ENCODE peak calls at places on chromosomes 1 and 21, in five cellular contexts. One of them, this sample, is unnamed.

GRCh38 chr1:1053022-1053421 is 21.1 kb downstream of the RNF223 start:
- DNase-seq in neuronal stem cell: no peak
- DNase-seq in NCI-H524 treated with DMSO at 0.1 percent for 48 hours: no peak
- DNase-seq in hippocampal formation: no peak
- DNase-seq in T-helper 9 cell: no peak
- DNase-seq in this sample: no peak

GRCh38 chr1:110643886-110644285 is 30.9 kb downstream of the KCNA3 start:
- DNase-seq in neuronal stem cell: no peak
- DNase-seq in NCI-H524 treated with DMSO at 0.1 percent for 48 hours: no peak
- DNase-seq in hippocampal formation: peak; percentile 6
- DNase-seq in T-helper 9 cell: no peak
- DNase-seq in this sample: no peak

GRCh38 chr21:17498586-17498985 is 14.3 kb upstream of the CXADR start:
- DNase-seq in neuronal stem cell: no peak
- DNase-seq in NCI-H524 treated with DMSO at 0.1 percent for 48 hours: no peak
- DNase-seq in hippocampal formation: no peak
- DNase-seq in T-helper 9 cell: no peak
- DNase-seq in this sample: no peak

GRCh38 chr21:44013380-44014088 is 1.4 kb downstream of the TRAPPC10 start:
- DNase-seq in neuronal stem cell: no peak
- DNase-seq in NCI-H524 treated with DMSO at 0.1 percent for 48 hours: no peak
- DNase-seq in hippocampal formation: no peak
- DNase-seq in T-helper 9 cell: peak; percentile 19
- DNase-seq in this sample: no peak

GRCh38 chr1:94339229-94339927 is 78.8 kb upstream of the ABCD3 start:
- DNase-seq in neuronal stem cell: no peak
- DNase-seq in NCI-H524 treated with DMSO at 0.1 percent for 48 hours: no peak
- DNase-seq in hippocampal formation: no peak
- DNase-seq in T-helper 9 cell: no peak
- DNase-seq in this sample: no peak

GRCh38 chr1:64911326-64911725 is 55.0 kb downstream of the JAK1 start:
- DNase-seq in neuronal stem cell: no peak
- DNase-seq in NCI-H524 treated with DMSO at 0.1 percent for 48 hours: no peak
- DNase-seq in hippocampal formation: no peak
- DNase-seq in T-helper 9 cell: no peak
- DNase-seq in this sample: no peak

GRCh38 chr1:119739150-119739549 is 27.4 kb downstream of the PHGDH start:
- DNase-seq in neuronal stem cell: no peak
- DNase-seq in NCI-H524 treated with DMSO at 0.1 percent for 48 hours: no peak
- DNase-seq in hippocampal formation: no peak
- DNase-seq in T-helper 9 cell: no peak
- DNase-seq in this sample: no peak

GRCh38 chr1:67290236-67290635 is 17.4 kb upstream of the IL12RB2 start:
- DNase-seq in neuronal stem cell: no peak
- DNase-seq in NCI-H524 treated with DMSO at 0.1 percent for 48 hours: no peak
- DNase-seq in hippocampal formation: no peak
- DNase-seq in T-helper 9 cell: no peak
- DNase-seq in this sample: no peak

GRCh38 chr1:162905759-162906158 is 44.8 kb upstream of the CCDC190 start:
- DNase-seq in neuronal stem cell: no peak
- DNase-seq in NCI-H524 treated with DMSO at 0.1 percent for 48 hours: no peak
- DNase-seq in hippocampal formation: no peak
- DNase-seq in T-helper 9 cell: no peak
- DNase-seq in this sample: no peak

GRCh38 chr1:228280106-228280901 is 72.5 kb downstream of the OBSCN start:
- DNase-seq in neuronal stem cell: no peak
- DNase-seq in NCI-H524 treated with DMSO at 0.1 percent for 48 hours: no peak
- DNase-seq in hippocampal formation: no peak
- DNase-seq in T-helper 9 cell: no peak
- DNase-seq in this sample: peak; percentile 35

GRCh38 chr1:27970401-27970800 is 10.6 kb downstream of the XKR8 start:
- DNase-seq in neuronal stem cell: no peak
- DNase-seq in NCI-H524 treated with DMSO at 0.1 percent for 48 hours: no peak
- DNase-seq in hippocampal formation: no peak
- DNase-seq in T-helper 9 cell: no peak
- DNase-seq in this sample: no peak

GRCh38 chr1:9388628-9389184 is 96.0 kb downstream of the SPSB1 start:
- DNase-seq in neuronal stem cell: no peak
- DNase-seq in NCI-H524 treated with DMSO at 0.1 percent for 48 hours: no peak
- DNase-seq in hippocampal formation: no peak
- DNase-seq in T-helper 9 cell: no peak
- DNase-seq in this sample: no peak

GRCh38 chr21:32991299-32991850 is 34.4 kb upstream of the OLIG2 start:
- DNase-seq in neuronal stem cell: peak; percentile 47
- DNase-seq in NCI-H524 treated with DMSO at 0.1 percent for 48 hours: peak; percentile 98
- DNase-seq in hippocampal formation: no peak
- DNase-seq in T-helper 9 cell: no peak
- DNase-seq in this sample: no peak

GRCh38 chr1:228885845-228886244 is 150.6 kb downstream of the RHOU start:
- DNase-seq in neuronal stem cell: no peak
- DNase-seq in NCI-H524 treated with DMSO at 0.1 percent for 48 hours: no peak
- DNase-seq in hippocampal formation: no peak
- DNase-seq in T-helper 9 cell: no peak
- DNase-seq in this sample: no peak

GRCh38 chr1:151837841-151838490 is 1.7 kb downstream of the C2CD4D start:
- DNase-seq in neuronal stem cell: no peak
- DNase-seq in NCI-H524 treated with DMSO at 0.1 percent for 48 hours: no peak
- DNase-seq in hippocampal formation: no peak
- DNase-seq in T-helper 9 cell: peak; percentile 29
- DNase-seq in this sample: no peak

GRCh38 chr1:218527737-218528136 is 182.6 kb downstream of the TGFB2 start:
- DNase-seq in neuronal stem cell: no peak
- DNase-seq in NCI-H524 treated with DMSO at 0.1 percent for 48 hours: no peak
- DNase-seq in hippocampal formation: no peak
- DNase-seq in T-helper 9 cell: no peak
- DNase-seq in this sample: no peak

GRCh38 chr1:155070721-155071556 is 7.4 kb downstream of the EFNA4 start:
- DNase-seq in neuronal stem cell: peak; percentile 79
- DNase-seq in NCI-H524 treated with DMSO at 0.1 percent for 48 hours: no peak
- DNase-seq in hippocampal formation: peak; percentile 45
- DNase-seq in T-helper 9 cell: peak; percentile 66
- DNase-seq in this sample: peak; percentile 93

GRCh38 chr1:88462481-88463261 is 221.4 kb upstream of the PKN2 start:
- DNase-seq in neuronal stem cell: peak; percentile 50
- DNase-seq in NCI-H524 treated with DMSO at 0.1 percent for 48 hours: no peak
- DNase-seq in hippocampal formation: peak; percentile 70
- DNase-seq in T-helper 9 cell: no peak
- DNase-seq in this sample: peak; percentile 73

GRCh38 chr1:32816676-32817158 is 441 bp downstream of the YARS1 start:
- DNase-seq in neuronal stem cell: no peak
- DNase-seq in NCI-H524 treated with DMSO at 0.1 percent for 48 hours: peak; percentile 6
- DNase-seq in hippocampal formation: peak; percentile 31
- DNase-seq in T-helper 9 cell: no peak
- DNase-seq in this sample: no peak

GRCh38 chr1:70361727-70362413 is 7.3 kb upstream of the ANKRD13C start:
- DNase-seq in neuronal stem cell: no peak
- DNase-seq in NCI-H524 treated with DMSO at 0.1 percent for 48 hours: no peak
- DNase-seq in hippocampal formation: no peak
- DNase-seq in T-helper 9 cell: no peak
- DNase-seq in this sample: no peak

GRCh38 chr1:106978477-106979322 is 77.8 kb upstream of the PRMT6 start:
- DNase-seq in neuronal stem cell: no peak
- DNase-seq in NCI-H524 treated with DMSO at 0.1 percent for 48 hours: no peak
- DNase-seq in hippocampal formation: no peak
- DNase-seq in T-helper 9 cell: no peak
- DNase-seq in this sample: no peak

GRCh38 chr1:206967096-206967851 is 3.0 kb downstream of the FCAMR start:
- DNase-seq in neuronal stem cell: no peak
- DNase-seq in NCI-H524 treated with DMSO at 0.1 percent for 48 hours: no peak
- DNase-seq in hippocampal formation: no peak
- DNase-seq in T-helper 9 cell: no peak
- DNase-seq in this sample: no peak

GRCh38 chr21:31156662-31157061 is 118.4 kb upstream of the KRTAP19-8 start:
- DNase-seq in neuronal stem cell: no peak
- DNase-seq in NCI-H524 treated with DMSO at 0.1 percent for 48 hours: no peak
- DNase-seq in hippocampal formation: no peak
- DNase-seq in T-helper 9 cell: no peak
- DNase-seq in this sample: no peak

GRCh38 chr1:214332950-214333798 is 52.2 kb downstream of the SMYD2 start:
- DNase-seq in neuronal stem cell: peak; percentile 54
- DNase-seq in NCI-H524 treated with DMSO at 0.1 percent for 48 hours: no peak
- DNase-seq in hippocampal formation: peak; percentile 24
- DNase-seq in T-helper 9 cell: peak; percentile 18
- DNase-seq in this sample: peak; percentile 68

GRCh38 chr21:29145837-29146453 is 15.5 kb downstream of the MAP3K7CL start:
- DNase-seq in neuronal stem cell: no peak
- DNase-seq in NCI-H524 treated with DMSO at 0.1 percent for 48 hours: no peak
- DNase-seq in hippocampal formation: no peak
- DNase-seq in T-helper 9 cell: no peak
- DNase-seq in this sample: no peak

GRCh38 chr1:43277116-43277876 is 7.5 kb downstream of the TMEM125 start:
- DNase-seq in neuronal stem cell: no peak
- DNase-seq in NCI-H524 treated with DMSO at 0.1 percent for 48 hours: no peak
- DNase-seq in hippocampal formation: no peak
- DNase-seq in T-helper 9 cell: no peak
- DNase-seq in this sample: no peak

GRCh38 chr1:207077470-207078377 is 10.9 kb upstream of the C4BPB start:
- DNase-seq in neuronal stem cell: peak; percentile 62
- DNase-seq in NCI-H524 treated with DMSO at 0.1 percent for 48 hours: peak; percentile 9
- DNase-seq in hippocampal formation: peak; percentile 55
- DNase-seq in T-helper 9 cell: peak; percentile 35
- DNase-seq in this sample: peak; percentile 54

GRCh38 chr1:118488776-118489175 is 303.7 kb upstream of the SPAG17 start:
- DNase-seq in neuronal stem cell: no peak
- DNase-seq in NCI-H524 treated with DMSO at 0.1 percent for 48 hours: no peak
- DNase-seq in hippocampal formation: no peak
- DNase-seq in T-helper 9 cell: no peak
- DNase-seq in this sample: no peak

GRCh38 chr1:119449964-119450363 is 35.0 kb downstream of the HSD3B2 start:
- DNase-seq in neuronal stem cell: no peak
- DNase-seq in NCI-H524 treated with DMSO at 0.1 percent for 48 hours: no peak
- DNase-seq in hippocampal formation: no peak
- DNase-seq in T-helper 9 cell: no peak
- DNase-seq in this sample: peak; percentile 51

GRCh38 chr1:204466416-204467405 is 27.9 kb downstream of the PIK3C2B start:
- DNase-seq in neuronal stem cell: no peak
- DNase-seq in NCI-H524 treated with DMSO at 0.1 percent for 48 hours: no peak
- DNase-seq in hippocampal formation: peak; percentile 92
- DNase-seq in T-helper 9 cell: no peak
- DNase-seq in this sample: no peak

GRCh38 chr1:192792628-192793027 is 16.2 kb upstream of the RGS2 start:
- DNase-seq in neuronal stem cell: no peak
- DNase-seq in NCI-H524 treated with DMSO at 0.1 percent for 48 hours: no peak
- DNase-seq in hippocampal formation: no peak
- DNase-seq in T-helper 9 cell: no peak
- DNase-seq in this sample: no peak

GRCh38 chr21:45123440-45123839 is 49.1 kb downstream of the ADARB1 start:
- DNase-seq in neuronal stem cell: no peak
- DNase-seq in NCI-H524 treated with DMSO at 0.1 percent for 48 hours: peak; percentile 29
- DNase-seq in hippocampal formation: no peak
- DNase-seq in T-helper 9 cell: no peak
- DNase-seq in this sample: no peak

GRCh38 chr1:212525479-212526110 is 83.0 kb upstream of the ATF3 start:
- DNase-seq in neuronal stem cell: no peak
- DNase-seq in NCI-H524 treated with DMSO at 0.1 percent for 48 hours: no peak
- DNase-seq in hippocampal formation: no peak
- DNase-seq in T-helper 9 cell: no peak
- DNase-seq in this sample: no peak

GRCh38 chr1:154154534-154155181 is at the start of gene NUP210L:
- DNase-seq in neuronal stem cell: no peak
- DNase-seq in NCI-H524 treated with DMSO at 0.1 percent for 48 hours: no peak
- DNase-seq in hippocampal formation: no peak
- DNase-seq in T-helper 9 cell: no peak
- DNase-seq in this sample: peak; percentile 53

GRCh38 chr1:26043765-26044164 is 2.2 kb downstream of the SLC30A2 start:
- DNase-seq in neuronal stem cell: no peak
- DNase-seq in NCI-H524 treated with DMSO at 0.1 percent for 48 hours: no peak
- DNase-seq in hippocampal formation: no peak
- DNase-seq in T-helper 9 cell: no peak
- DNase-seq in this sample: no peak

GRCh38 chr1:21885236-21886037 is 51.7 kb downstream of the HSPG2 start:
- DNase-seq in neuronal stem cell: no peak
- DNase-seq in NCI-H524 treated with DMSO at 0.1 percent for 48 hours: no peak
- DNase-seq in hippocampal formation: no peak
- DNase-seq in T-helper 9 cell: no peak
- DNase-seq in this sample: no peak

GRCh38 chr1:197841158-197841557 is 61.3 kb upstream of the C1orf53 start:
- DNase-seq in neuronal stem cell: no peak
- DNase-seq in NCI-H524 treated with DMSO at 0.1 percent for 48 hours: no peak
- DNase-seq in hippocampal formation: no peak
- DNase-seq in T-helper 9 cell: no peak
- DNase-seq in this sample: no peak

GRCh38 chr1:153001382-153001781 is at the start of gene SPRR3:
- DNase-seq in neuronal stem cell: no peak
- DNase-seq in NCI-H524 treated with DMSO at 0.1 percent for 48 hours: no peak
- DNase-seq in hippocampal formation: no peak
- DNase-seq in T-helper 9 cell: no peak
- DNase-seq in this sample: no peak

This sample was measured in ecto neural progenitor cell.